ENCODE peak calls at places on chromosomes 5 and 9, in nine cellular contexts. One of them, this sample, is unnamed. For H3K27me3 and H3K4me1, the result is how much of the 10 kb centered on the place peaks cover.

GRCh38 chr5:31553863-31554262 is 21.8 kb downstream of the C5orf22 start:
- DNase-seq in suprapubic skin: no peak
- DNase-seq in cardiac muscle cell: no peak
- DNase-seq in fibroblast of lung: no peak
- DNase-seq in tibial nerve: no peak
- DNase-seq in SK-N-SH: no peak
- DNase-seq in pancreas: no peak
- DNase-seq in K562: no peak
- DNase-seq in PC-3: peak
- DNase-seq in this sample: no peak

GRCh38 chr9:14366071-14366470 is 52.1 kb upstream of the NFIB start:
- DNase-seq in suprapubic skin: no peak
- DNase-seq in cardiac muscle cell: no peak
- DNase-seq in fibroblast of lung: peak
- DNase-seq in tibial nerve: no peak
- DNase-seq in SK-N-SH: no peak
- DNase-seq in pancreas: no peak
- DNase-seq in K562: no peak
- DNase-seq in PC-3: no peak
- DNase-seq in this sample: no peak

GRCh38 chr5:133334796-133335639 is 277.3 kb downstream of the FSTL4 start:
- DNase-seq in suprapubic skin: no peak
- DNase-seq in cardiac muscle cell: no peak
- DNase-seq in fibroblast of lung: no peak
- DNase-seq in tibial nerve: no peak
- DNase-seq in SK-N-SH: no peak
- DNase-seq in pancreas: no peak
- DNase-seq in K562: no peak
- DNase-seq in PC-3: no peak
- DNase-seq in this sample: no peak

GRCh38 chr5:55438931-55439477 is 95.8 kb downstream of the PLPP1 start:
- DNase-seq in suprapubic skin: no peak
- DNase-seq in cardiac muscle cell: peak
- DNase-seq in fibroblast of lung: peak
- DNase-seq in tibial nerve: no peak
- DNase-seq in SK-N-SH: no peak
- DNase-seq in pancreas: no peak
- DNase-seq in K562: no peak
- DNase-seq in PC-3: peak
- DNase-seq in this sample: no peak

GRCh38 chr9:96420468-96421219 is 2.5 kb upstream of the ZNF367 start:
- DNase-seq in suprapubic skin: no peak
- DNase-seq in cardiac muscle cell: peak
- DNase-seq in fibroblast of lung: peak
- DNase-seq in tibial nerve: no peak
- DNase-seq in SK-N-SH: no peak
- DNase-seq in pancreas: no peak
- DNase-seq in K562: no peak
- DNase-seq in PC-3: peak
- DNase-seq in this sample: no peak

GRCh38 chr9:89674667-89675402 is 70.0 kb downstream of the GADD45G start:
- DNase-seq in suprapubic skin: no peak
- DNase-seq in cardiac muscle cell: no peak
- DNase-seq in fibroblast of lung: no peak
- DNase-seq in tibial nerve: no peak
- DNase-seq in SK-N-SH: peak
- DNase-seq in pancreas: no peak
- DNase-seq in K562: no peak
- DNase-seq in PC-3: no peak
- DNase-seq in this sample: no peak

GRCh38 chr9:88753691-88754367 is 218.9 kb downstream of the NXNL2 start:
- DNase-seq in suprapubic skin: peak
- DNase-seq in cardiac muscle cell: no peak
- DNase-seq in fibroblast of lung: peak
- DNase-seq in tibial nerve: no peak
- DNase-seq in SK-N-SH: peak
- DNase-seq in pancreas: no peak
- DNase-seq in K562: no peak
- DNase-seq in PC-3: no peak
- DNase-seq in this sample: no peak

GRCh38 chr9:127534250-127534649 is 77.8 kb upstream of the STXBP1 start:
- DNase-seq in suprapubic skin: no peak
- DNase-seq in cardiac muscle cell: no peak
- DNase-seq in fibroblast of lung: no peak
- DNase-seq in tibial nerve: no peak
- DNase-seq in SK-N-SH: no peak
- DNase-seq in pancreas: no peak
- DNase-seq in K562: no peak
- DNase-seq in PC-3: no peak
- DNase-seq in this sample: no peak

GRCh38 chr5:43245724-43246385 is 53.8 kb downstream of the NIM1K start:
- DNase-seq in suprapubic skin: no peak
- DNase-seq in cardiac muscle cell: no peak
- DNase-seq in fibroblast of lung: no peak
- DNase-seq in tibial nerve: no peak
- DNase-seq in SK-N-SH: no peak
- DNase-seq in pancreas: no peak
- DNase-seq in K562: no peak
- DNase-seq in PC-3: no peak
- DNase-seq in this sample: no peak

GRCh38 chr5:138961221-138961620 is 86.1 kb upstream of the LRRTM2 start:
- DNase-seq in suprapubic skin: no peak
- DNase-seq in cardiac muscle cell: no peak
- DNase-seq in fibroblast of lung: no peak
- DNase-seq in tibial nerve: no peak
- DNase-seq in SK-N-SH: no peak
- DNase-seq in pancreas: no peak
- DNase-seq in K562: no peak
- DNase-seq in PC-3: no peak
- DNase-seq in this sample: no peak

GRCh38 chr5:139422307-139422893 is 16.9 kb downstream of the DNAJC18 start:
- DNase-seq in suprapubic skin: peak
- DNase-seq in cardiac muscle cell: peak
- DNase-seq in fibroblast of lung: peak
- DNase-seq in tibial nerve: no peak
- DNase-seq in SK-N-SH: peak
- DNase-seq in pancreas: no peak
- DNase-seq in K562: peak
- DNase-seq in PC-3: peak
- DNase-seq in this sample: no peak

GRCh38 chr5:90739567-90739966 is 181.0 kb downstream of the ADGRV1 start:
- DNase-seq in suprapubic skin: no peak
- DNase-seq in cardiac muscle cell: no peak
- DNase-seq in fibroblast of lung: no peak
- DNase-seq in tibial nerve: no peak
- DNase-seq in SK-N-SH: no peak
- DNase-seq in pancreas: no peak
- DNase-seq in K562: no peak
- DNase-seq in PC-3: no peak
- DNase-seq in this sample: no peak

GRCh38 chr5:50927953-50928352 is 261.5 kb downstream of the PARP8 start:
- DNase-seq in suprapubic skin: no peak
- DNase-seq in cardiac muscle cell: no peak
- DNase-seq in fibroblast of lung: no peak
- DNase-seq in tibial nerve: no peak
- DNase-seq in SK-N-SH: no peak
- DNase-seq in pancreas: no peak
- DNase-seq in K562: no peak
- DNase-seq in PC-3: no peak
- DNase-seq in this sample: no peak

GRCh38 chr9:99237356-99237755 is 15.3 kb downstream of the SEC61B start:
- DNase-seq in suprapubic skin: no peak
- DNase-seq in cardiac muscle cell: no peak
- DNase-seq in fibroblast of lung: no peak
- DNase-seq in tibial nerve: no peak
- DNase-seq in SK-N-SH: no peak
- DNase-seq in pancreas: no peak
- DNase-seq in K562: no peak
- DNase-seq in PC-3: no peak
- DNase-seq in this sample: no peak

GRCh38 chr9:99239341-99240055 is 17.4 kb downstream of the SEC61B start:
- DNase-seq in suprapubic skin: no peak
- DNase-seq in cardiac muscle cell: no peak
- DNase-seq in fibroblast of lung: no peak
- DNase-seq in tibial nerve: no peak
- DNase-seq in SK-N-SH: no peak
- DNase-seq in pancreas: no peak
- DNase-seq in K562: no peak
- DNase-seq in PC-3: no peak
- DNase-seq in this sample: no peak

GRCh38 chr9:99238331-99238730 is 16.2 kb downstream of the SEC61B start:
- DNase-seq in suprapubic skin: no peak
- DNase-seq in cardiac muscle cell: no peak
- DNase-seq in fibroblast of lung: no peak
- DNase-seq in tibial nerve: no peak
- DNase-seq in SK-N-SH: no peak
- DNase-seq in pancreas: no peak
- DNase-seq in K562: no peak
- DNase-seq in PC-3: no peak
- DNase-seq in this sample: no peak

GRCh38 chr9:99244300-99245260 is 22.5 kb downstream of the SEC61B start:
- DNase-seq in suprapubic skin: no peak
- DNase-seq in cardiac muscle cell: no peak
- DNase-seq in fibroblast of lung: no peak
- DNase-seq in tibial nerve: no peak
- DNase-seq in SK-N-SH: no peak
- DNase-seq in pancreas: no peak
- DNase-seq in K562: no peak
- DNase-seq in PC-3: no peak
- DNase-seq in this sample: no peak

GRCh38 chr9:99241106-99241505 is 19.0 kb downstream of the SEC61B start:
- DNase-seq in suprapubic skin: no peak
- DNase-seq in cardiac muscle cell: no peak
- DNase-seq in fibroblast of lung: no peak
- DNase-seq in tibial nerve: no peak
- DNase-seq in SK-N-SH: no peak
- DNase-seq in pancreas: no peak
- DNase-seq in K562: no peak
- DNase-seq in PC-3: no peak
- DNase-seq in this sample: no peak
- TF ChIP-seq CTCF in suprapubic skin: no peak
- TF ChIP-seq CTCF in cardiac muscle cell: no peak
- TF ChIP-seq CTCF in fibroblast of lung: no peak
- TF ChIP-seq CTCF in tibial nerve: no peak
- TF ChIP-seq CTCF in SK-N-SH: no peak
- TF ChIP-seq CTCF in pancreas: no peak
- TF ChIP-seq CTCF in K562: no peak
- TF ChIP-seq CTCF in PC-3: no peak
- TF ChIP-seq CTCF in this sample: no peak

GRCh38 chr9:25261445-25261844 is 416.8 kb downstream of the TUSC1 start:
- DNase-seq in suprapubic skin: no peak
- DNase-seq in cardiac muscle cell: no peak
- DNase-seq in fibroblast of lung: no peak
- DNase-seq in tibial nerve: no peak
- DNase-seq in SK-N-SH: no peak
- DNase-seq in pancreas: no peak
- DNase-seq in K562: no peak
- DNase-seq in PC-3: no peak
- DNase-seq in this sample: no peak

GRCh38 chr9:25255216-25255615 is 423.0 kb downstream of the TUSC1 start:
- DNase-seq in suprapubic skin: no peak
- DNase-seq in cardiac muscle cell: no peak
- DNase-seq in fibroblast of lung: no peak
- DNase-seq in tibial nerve: no peak
- DNase-seq in SK-N-SH: no peak
- DNase-seq in pancreas: no peak
- DNase-seq in K562: no peak
- DNase-seq in PC-3: no peak
- DNase-seq in this sample: no peak

GRCh38 chr9:25260056-25260455 is 418.2 kb downstream of the TUSC1 start:
- DNase-seq in suprapubic skin: no peak
- DNase-seq in cardiac muscle cell: no peak
- DNase-seq in fibroblast of lung: no peak
- DNase-seq in tibial nerve: no peak
- DNase-seq in SK-N-SH: no peak
- DNase-seq in pancreas: no peak
- DNase-seq in K562: no peak
- DNase-seq in PC-3: no peak
- DNase-seq in this sample: no peak
- H3K27me3 ChIP-seq in suprapubic skin: under half
- H3K27me3 ChIP-seq in cardiac muscle cell: under half
- H3K27me3 ChIP-seq in fibroblast of lung: under half
- H3K27me3 ChIP-seq in tibial nerve: under half
- H3K27me3 ChIP-seq in SK-N-SH: under half
- H3K27me3 ChIP-seq in pancreas: under half
- H3K27me3 ChIP-seq in K562: under half
- H3K27me3 ChIP-seq in PC-3: under half
- H3K27me3 ChIP-seq in this sample: under half

DNA sequence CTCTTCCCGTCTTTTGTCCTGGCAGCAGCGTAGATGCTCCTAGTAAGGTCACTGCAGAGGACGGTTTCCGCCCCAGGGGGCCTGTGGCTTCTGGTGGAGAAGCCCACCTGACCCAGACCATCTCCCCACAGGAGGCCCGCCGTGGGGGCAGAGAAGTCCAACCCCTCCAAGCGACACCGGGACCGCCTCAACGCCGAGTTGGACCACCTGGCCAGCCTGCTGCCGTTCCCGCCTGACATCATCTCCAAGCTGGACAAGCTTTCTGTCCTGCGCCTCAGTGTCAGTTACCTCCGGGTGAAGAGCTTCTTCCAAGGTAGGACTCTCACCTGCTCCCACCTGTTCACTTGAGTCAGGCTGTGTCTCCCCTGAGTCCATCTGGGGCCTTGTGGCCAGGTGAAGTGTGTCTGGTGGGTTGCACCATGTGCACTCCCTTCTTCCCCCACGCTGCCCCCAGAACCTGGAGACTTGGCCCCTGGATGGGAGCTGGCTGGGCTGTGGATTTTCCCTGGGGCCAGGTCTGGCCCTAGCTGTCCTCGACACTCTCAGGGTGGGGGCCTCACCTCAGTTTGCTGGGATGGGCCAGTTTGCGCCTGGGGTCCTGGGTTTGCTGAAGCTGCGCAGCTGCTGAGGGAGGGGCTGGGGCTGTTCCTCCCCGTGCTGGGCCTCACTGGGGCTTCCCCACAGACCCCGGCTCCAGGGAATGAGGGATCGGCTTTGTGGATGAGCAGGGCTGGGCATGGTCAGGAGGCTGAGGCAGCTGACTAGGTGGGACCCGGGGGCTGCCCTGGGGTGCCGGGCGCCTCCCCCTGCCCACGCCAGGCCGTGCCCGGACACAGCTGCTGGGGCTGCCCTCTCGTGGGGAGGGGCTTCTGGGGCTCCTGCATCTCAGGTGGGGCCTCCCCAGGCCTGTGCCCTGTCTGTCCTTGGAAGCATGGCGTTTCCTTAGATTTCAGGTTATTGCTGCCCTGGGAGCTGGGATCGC is 32.4 kb downstream of the AHRR start:
- DNase-seq in suprapubic skin: peak
- DNase-seq in cardiac muscle cell: no peak
- DNase-seq in fibroblast of lung: no peak
- DNase-seq in tibial nerve: no peak
- DNase-seq in SK-N-SH: peak
- DNase-seq in pancreas: no peak
- DNase-seq in K562: no peak
- DNase-seq in PC-3: no peak
- DNase-seq in this sample: no peak
- H3K4me1 ChIP-seq in suprapubic skin: under half
- H3K4me1 ChIP-seq in cardiac muscle cell: under half
- H3K4me1 ChIP-seq in fibroblast of lung: under half
- H3K4me1 ChIP-seq in tibial nerve: under half
- H3K4me1 ChIP-seq in SK-N-SH: under half
- H3K4me1 ChIP-seq in pancreas: under half
- H3K4me1 ChIP-seq in K562: under half
- H3K4me1 ChIP-seq in PC-3: under half
- H3K4me1 ChIP-seq in this sample: under half

GRCh38 chr9:105859428-105860091 is 165.2 kb downstream of the TMEM38B start:
- DNase-seq in suprapubic skin: no peak
- DNase-seq in cardiac muscle cell: no peak
- DNase-seq in fibroblast of lung: no peak
- DNase-seq in tibial nerve: no peak
- DNase-seq in SK-N-SH: no peak
- DNase-seq in pancreas: no peak
- DNase-seq in K562: no peak
- DNase-seq in PC-3: no peak
- DNase-seq in this sample: no peak
- TF ChIP-seq CTCF in suprapubic skin: no peak
- TF ChIP-seq CTCF in cardiac muscle cell: no peak
- TF ChIP-seq CTCF in fibroblast of lung: no peak
- TF ChIP-seq CTCF in tibial nerve: no peak
- TF ChIP-seq CTCF in SK-N-SH: no peak
- TF ChIP-seq CTCF in pancreas: no peak
- TF ChIP-seq CTCF in K562: no peak
- TF ChIP-seq CTCF in PC-3: no peak
- TF ChIP-seq CTCF in this sample: no peak